ENCODE peak calls at places on chromosomes 13 and 19, in four cellular contexts. H is T1000, N is fibroblast of lung, X is psoas muscle. M is an unnamed sample.
A peak's percentile ranks its signal among the peaks of the same experiment; 100 is the strongest.

GRCh38 chr19:30256510-30256850 is 115.7 kb upstream of the ZNF536 start:
- DNase-seq in N (no peak), X (no peak), H (no peak), M (no peak)

GRCh38 chr13:113581871-113582270 is 2.7 kb upstream of the TFDP1 start:
- DNase-seq in H (no peak), X (no peak), N (no peak), M (no peak)

GRCh38 chr19:56333506-56333905 is 18.9 kb upstream of the ZSCAN5A start:
- DNase-seq in H (no peak), N (peak; percentile 62), X (no peak), M (peak; percentile 45)

GRCh38 chr19:49119411-49120324 is at the start of gene PPFIA3:
- DNase-seq in H (peak; percentile 32), X (peak; percentile 84), N (peak; percentile 51), M (peak; percentile 61)

GRCh38 chr19:42552086-42553065 is 24.1 kb upstream of the CEACAM1 start:
- DNase-seq in X (no peak), H (no peak), N (no peak), M (no peak)

GRCh38 chr13:110726726-110727125 is 13.2 kb downstream of the ING1 start:
- DNase-seq in X (no peak), N (no peak), H (no peak), M (no peak)

GRCh38 chr13:30863231-30863630 is 42.8 kb upstream of the MEDAG start:
- DNase-seq in X (no peak), N (no peak), H (no peak), M (no peak)

GRCh38 chr13:21324793-21325192 is 134.3 kb downstream of the ZDHHC20 start:
- DNase-seq in H (no peak), N (no peak), X (no peak), M (no peak)

GRCh38 chr19:47581605-47582319 is 8.8 kb upstream of the ZNF541 start:
- DNase-seq in H (no peak), X (no peak), N (no peak), M (no peak)

GRCh38 chr13:37618554-37618953 is 20.0 kb upstream of the POSTN start:
- DNase-seq in N (peak; percentile 71), H (no peak), X (no peak), M (peak; percentile 40)

GRCh38 chr19:47485210-47485609 is 1.2 kb upstream of the KPTN start:
- DNase-seq in N (no peak), X (peak; percentile 6), H (no peak), M (no peak)

GRCh38 chr13:83618966-83619365 is 263.3 kb downstream of the SLITRK1 start:
- DNase-seq in X (no peak), N (peak; percentile 6), H (no peak), M (peak; percentile 73)

GRCh38 chr19:54418030-54418929 is 3.0 kb downstream of the TTYH1 start:
- DNase-seq in X (no peak), N (no peak), H (no peak), M (no peak)

GRCh38 chr19:38684078-38684861 is 36.8 kb downstream of the ACTN4 start:
- DNase-seq in X (peak; percentile 87), N (peak; percentile 95), H (peak; percentile 82), M (peak; percentile 95)

GRCh38 chr19:37695144-37695899 is 24.2 kb downstream of the ZNF607 start:
- DNase-seq in X (no peak), H (no peak), N (no peak), M (no peak)

GRCh38 chr13:77379508-77379907 is 52.6 kb upstream of the MYCBP2 start:
- DNase-seq in N (no peak), X (no peak), H (no peak), M (no peak)

GRCh38 chr13:113759525-113760137 is 605 bp downstream of the TMEM255B start:
- DNase-seq in X (no peak), N (peak; percentile 26), H (no peak), M (peak; percentile 62)

GRCh38 chr19:17496337-17496997 is 15.0 kb upstream of the PGLS start:
- DNase-seq in X (peak; percentile 90), N (peak; percentile 61), H (peak; percentile 17), M (peak; percentile 78)

GRCh38 chr19:58499021-58499927 is 12.5 kb downstream of the SLC27A5 start:
- DNase-seq in N (peak; percentile 99), H (peak; percentile 94), X (peak; percentile 100), M (peak; percentile 100)

GRCh38 chr13:57935965-57936364 is 304.4 kb downstream of the PCDH17 start:
- DNase-seq in N (no peak), H (no peak), X (no peak), M (no peak)

GRCh38 chr13:43363156-43363918 is 340.0 kb downstream of the DNAJC15 start:
- DNase-seq in H (no peak), N (peak; percentile 69), X (no peak), M (peak; percentile 62)

GRCh38 chr19:33280351-33280921 is 21.9 kb downstream of the CEBPA start:
- DNase-seq in N (no peak), H (no peak), X (no peak), M (no peak)

GRCh38 chr13:43405457-43405856 is 381.3 kb downstream of the ENOX1 start:
- DNase-seq in H (no peak), N (peak; percentile 43), X (no peak), M (peak; percentile 55)

GRCh38 chr13:103312467-103312866 is 246.2 kb upstream of the SLC10A2 start:
- DNase-seq in X (no peak), N (no peak), H (no peak), M (no peak)

GRCh38 chr19:45581576-45581975 is 3.0 kb downstream of the OPA3 start:
- DNase-seq in H (no peak), N (no peak), X (no peak), M (no peak)

GRCh38 chr19:50414850-50415660 is 3.7 kb upstream of the SPIB start:
- DNase-seq in X (peak; percentile 87), N (peak; percentile 55), H (no peak), M (peak; percentile 82)

GRCh38 chr19:32652893-32653625 is 21.9 kb downstream of the ANKRD27 start:
- DNase-seq in X (peak; percentile 72), H (no peak), N (peak; percentile 76), M (peak; percentile 90)

GRCh38 chr19:56253737-56254136 is 18.8 kb upstream of the EDDM13 start:
- DNase-seq in X (no peak), H (no peak), N (peak; percentile 74), M (peak; percentile 66)

GRCh38 chr13:41633776-41634175 is 176.4 kb downstream of the RGCC start:
- DNase-seq in N (no peak), H (no peak), X (no peak), M (no peak)

GRCh38 chr13:73708393-73708985 is 425.7 kb downstream of the KLF12 start:
- DNase-seq in H (no peak), N (peak; percentile 80), X (no peak), M (peak; percentile 67)

GRCh38 chr19:23015660-23016059 is 12.7 kb upstream of the ZNF728 start:
- DNase-seq in H (no peak), N (no peak), X (no peak), M (no peak)

GRCh38 chr19:5693195-5694166 is 3.4 kb downstream of the RPL36 start:
- DNase-seq in N (no peak), X (no peak), H (no peak), M (no peak)

GRCh38 chr13:106560791-106561190 is 7.1 kb downstream of the ARGLU1 start:
- DNase-seq in X (no peak), N (no peak), H (no peak), M (no peak)

GRCh38 chr19:45515807-45516401 is 8.6 kb downstream of the VASP start:
- DNase-seq in X (no peak), N (no peak), H (no peak), M (no peak)

GRCh38 chr13:33014291-33014690 is 1.9 kb upstream of the KL start:
- DNase-seq in H (no peak), N (no peak), X (no peak), M (no peak)